ENCODE peak calls at places on chromosomes 7 and 10, in four cellular contexts. S, Y, X and T are unnamed samples.

GRCh38 chr10:71763352-71764127 is 9.8 kb downstream of the VSIR start:
- DNase-seq in S (no peak), Y (no peak), X (no peak), T (no peak)

GRCh38 chr10:32540691-32541470 is 94.9 kb downstream of the CCDC7 start:
- DNase-seq in S (no peak), Y (no peak), X (no peak), T (no peak)

GRCh38 chr7:30252885-30253795 is 31.3 kb upstream of the ZNRF2 start:
- DNase-seq in S (peak), Y (peak), X (no peak), T (no peak)

GRCh38 chr10:124097883-124098282 is 4.5 kb upstream of the CHST15 start:
- DNase-seq in S (no peak), Y (no peak), X (no peak), T (no peak)

GRCh38 chr7:37083311-37084096 is 359.2 kb upstream of the AOAH start:
- DNase-seq in S (peak), Y (peak), X (no peak), T (no peak)

GRCh38 chr10:120336910-120337540 is 120.0 kb upstream of the PLPP4 start:
- DNase-seq in S (peak), Y (peak), X (peak), T (peak)

GRCh38 chr10:1290071-1290471 is 233.9 kb downstream of the WDR37 start:
- DNase-seq in S (no peak), Y (no peak), X (no peak), T (no peak)

GRCh38 chr7:12490105-12490688 is 80.3 kb upstream of the SCIN start:
- DNase-seq in S (no peak), Y (peak), X (no peak), T (no peak)

GRCh38 chr10:100872034-100872791 is 40.5 kb upstream of the SLF2 start:
- DNase-seq in S (peak), Y (peak), X (peak), T (peak)

GRCh38 chr7:40640566-40640965 is 505.8 kb downstream of the SUGCT start:
- DNase-seq in S (no peak), Y (no peak), X (no peak), T (no peak)

GRCh38 chr10:21599582-21599981 is 65.5 kb downstream of the MLLT10 start:
- DNase-seq in S (no peak), Y (no peak), X (no peak), T (no peak)

GRCh38 chr10:22435650-22436049 is 90.4 kb downstream of the SPAG6 start:
- DNase-seq in S (no peak), Y (no peak), X (no peak), T (no peak)

GRCh38 chr10:68074404-68074774 is 694 bp downstream of the HERC4 start:
- DNase-seq in S (no peak), Y (no peak), X (no peak), T (no peak)

GRCh38 chr7:50805425-50806130 is 22.9 kb upstream of the GRB10 start:
- DNase-seq in S (no peak), Y (no peak), X (no peak), T (no peak)

GRCh38 chr7:7454000-7454399 is 81.7 kb downstream of the COL28A1 start:
- DNase-seq in S (no peak), Y (no peak), X (no peak), T (no peak)

GRCh38 chr7:54864718-54865117 is 105.7 kb upstream of the SEC61G start:
- DNase-seq in S (no peak), Y (no peak), X (no peak), T (no peak)

GRCh38 chr7:98250789-98251188 is 1.2 kb downstream of the TECPR1 start:
- DNase-seq in S (peak), Y (no peak), X (peak), T (no peak)

GRCh38 chr10:45454262-45454661 is 80.2 kb downstream of the ALOX5 start:
- DNase-seq in S (no peak), Y (peak), X (no peak), T (no peak)

GRCh38 chr10:35268791-35269257 is 67.5 kb upstream of the CCNY start:
- DNase-seq in S (no peak), Y (no peak), X (no peak), T (no peak)

GRCh38 chr10:127345231-127345965 is 149.0 kb upstream of the INSYN2A start:
- DNase-seq in S (no peak), Y (no peak), X (no peak), T (no peak)

GRCh38 chr10:16304311-16304710 is 132.5 kb upstream of the PTER start:
- DNase-seq in S (no peak), Y (no peak), X (no peak), T (no peak)

GRCh38 chr10:76303682-76304316 is 872.4 kb downstream of the LRMDA start:
- DNase-seq in S (peak), Y (peak), X (no peak), T (no peak)

GRCh38 chr10:76298329-76298728 is 866.9 kb downstream of the LRMDA start:
- DNase-seq in S (no peak), Y (no peak), X (no peak), T (no peak)

GRCh38 chr10:86078639-86079035 is 288.0 kb downstream of the GRID1 start:
- DNase-seq in S (no peak), Y (no peak), X (no peak), T (no peak)

GRCh38 chr10:128078136-128078969 is 47.9 kb downstream of the MKI67 start:
- DNase-seq in S (peak), Y (peak), X (no peak), T (no peak)

GRCh38 chr10:79234391-79235318 is 112.6 kb upstream of the PPIF start:
- DNase-seq in S (no peak), Y (peak), X (no peak), T (no peak)

GRCh38 chr7:74000489-74001149 is 27.4 kb upstream of the ELN start:
- DNase-seq in S (no peak), Y (no peak), X (no peak), T (no peak)

GRCh38 chr7:100705341-100705752 is 574 bp upstream of the POP7 start:
- DNase-seq in S (peak), Y (peak), X (peak), T (peak)

GRCh38 chr10:129531969-129532660 is 65.1 kb downstream of the MGMT start:
- DNase-seq in S (no peak), Y (peak), X (no peak), T (no peak)

GRCh38 chr10:43890124-43890523 is 241.4 kb upstream of the ZNF32 start:
- DNase-seq in S (no peak), Y (peak), X (no peak), T (no peak)

GRCh38 chr7:132404261-132404660 is 172.0 kb downstream of the PLXNA4 start:
- DNase-seq in S (no peak), Y (no peak), X (no peak), T (no peak)

GRCh38 chr10:70587045-70587658 is 15.4 kb downstream of the PRF1 start:
- DNase-seq in S (no peak), Y (no peak), X (no peak), T (peak)

GRCh38 chr7:44393238-44394111 is 68.1 kb upstream of the CAMK2B start:
- DNase-seq in S (peak), Y (no peak), X (no peak), T (no peak)
- H3K4me3 ChIP-seq in S (no peak), Y (no peak), X (no peak), T (no peak)

GRCh38 chr7:122054393-122054792 is 89.7 kb downstream of the AASS start:
- DNase-seq in S (no peak), Y (no peak), X (no peak), T (no peak)

GRCh38 chr7:122064971-122065370 is 79.1 kb downstream of the AASS start:
- DNase-seq in S (no peak), Y (no peak), X (no peak), T (no peak)

GRCh38 chr7:122055072-122055471 is 89.0 kb downstream of the AASS start:
- DNase-seq in S (no peak), Y (no peak), X (no peak), T (no peak)

GRCh38 chr7:122056977-122057376 is 87.1 kb downstream of the AASS start:
- DNase-seq in S (no peak), Y (peak), X (no peak), T (no peak)

GRCh38 chr7:122059516-122059915 is 84.5 kb downstream of the AASS start:
- DNase-seq in S (no peak), Y (no peak), X (no peak), T (no peak)
- H3K4me3 ChIP-seq in S (no peak), Y (no peak), X (no peak), T (no peak)

GRCh38 chr10:74827694-74828093 is 1.3 kb downstream of the KAT6B start:
- DNase-seq in S (no peak), Y (no peak), X (no peak), T (no peak)
- H3K4me3 ChIP-seq in S (no peak), Y (peak), X (peak), T (peak)

GRCh38 chr10:96371356-96371755 is 12.6 kb upstream of the OPALIN start:
- DNase-seq in S (no peak), Y (no peak), X (no peak), T (no peak)

GRCh38 chr10:96368971-96369370 is 10.2 kb upstream of the OPALIN start:
- DNase-seq in S (no peak), Y (no peak), X (no peak), T (no peak)

GRCh38 chr10:96370575-96371157 is 11.9 kb upstream of the OPALIN start:
- DNase-seq in S (peak), Y (peak), X (no peak), T (no peak)

GRCh38 chr10:96367470-96367869 is 8.7 kb upstream of the OPALIN start:
- DNase-seq in S (no peak), Y (no peak), X (no peak), T (no peak)

GRCh38 chr10:96369890-96370574 is 11.2 kb upstream of the OPALIN start:
- DNase-seq in S (no peak), Y (no peak), X (no peak), T (no peak)
- H3K4me3 ChIP-seq in S (no peak), Y (no peak), X (no peak), T (no peak)

GRCh38 chr10:61397175-61397986 is 55.8 kb downstream of the TMEM26 start:
- DNase-seq in S (no peak), Y (peak), X (no peak), T (no peak)
- H3K4me3 ChIP-seq in S (peak), Y (no peak), X (peak), T (no peak)